ENCODE peak calls at places on chromosomes 4 and X, in five cellular contexts. One of them, this sample, is unnamed.
A peak's percentile ranks its signal among the peaks of the same experiment; 100 is the strongest.

GRCh38 chr4:98446499-98447375 is 185.6 kb downstream of the RAP1GDS1 start:
- DNase-seq in K562: no peak
- DNase-seq in H1: no peak
- DNase-seq in HepG2: no peak
- DNase-seq in SK-N-SH: no peak
- DNase-seq in this sample: peak; percentile 61

GRCh38 chr4:1043658-1044468 is 32.4 kb downstream of the FGFRL1 start:
- DNase-seq in HepG2: peak; percentile 84
- DNase-seq in SK-N-SH: no peak
- DNase-seq in K562: peak; percentile 95
- DNase-seq in H1: peak; percentile 73
- DNase-seq in this sample: no peak

GRCh38 chr4:2060578-2061207 is 1.6 kb downstream of the NAT8L start:
- DNase-seq in HepG2: no peak
- DNase-seq in H1: no peak
- DNase-seq in SK-N-SH: peak; percentile 56
- DNase-seq in K562: no peak
- DNase-seq in this sample: no peak

GRCh38 chr4:68373513-68373912 is 23.6 kb upstream of the YTHDC1 start:
- DNase-seq in HepG2: no peak
- DNase-seq in K562: no peak
- DNase-seq in SK-N-SH: peak; percentile 54
- DNase-seq in H1: peak; percentile 73
- DNase-seq in this sample: no peak

GRCh38 chr4:85147481-85148076 is 181.1 kb upstream of the WDFY3 start:
- DNase-seq in K562: peak; percentile 29
- DNase-seq in H1: no peak
- DNase-seq in HepG2: peak; percentile 50
- DNase-seq in SK-N-SH: peak; percentile 52
- DNase-seq in this sample: peak; percentile 11

GRCh38 chrX:39830414-39830813 is 267.3 kb downstream of the BCOR start:
- DNase-seq in K562: no peak
- DNase-seq in HepG2: no peak
- DNase-seq in SK-N-SH: no peak
- DNase-seq in H1: no peak
- DNase-seq in this sample: no peak

GRCh38 chr4:112119358-112119783 is 25.9 kb upstream of the FAM241A start:
- DNase-seq in HepG2: no peak
- DNase-seq in H1: no peak
- DNase-seq in K562: no peak
- DNase-seq in SK-N-SH: no peak
- DNase-seq in this sample: peak; percentile 24

GRCh38 chr4:79160962-79161361 is 164.9 kb downstream of the NAA11 start:
- DNase-seq in HepG2: no peak
- DNase-seq in SK-N-SH: no peak
- DNase-seq in H1: no peak
- DNase-seq in K562: no peak
- DNase-seq in this sample: no peak

GRCh38 chr4:183621875-183622274 is 37.1 kb downstream of the RWDD4 start:
- DNase-seq in HepG2: no peak
- DNase-seq in K562: no peak
- DNase-seq in H1: no peak
- DNase-seq in SK-N-SH: no peak
- DNase-seq in this sample: no peak

GRCh38 chr4:142406051-142406549 is 440.0 kb downstream of the INPP4B start:
- DNase-seq in H1: no peak
- DNase-seq in SK-N-SH: no peak
- DNase-seq in K562: no peak
- DNase-seq in HepG2: no peak
- DNase-seq in this sample: peak; percentile 7

GRCh38 chrX:105553118-105553517 is 269.2 kb upstream of the NRK start:
- DNase-seq in HepG2: no peak
- DNase-seq in K562: no peak
- DNase-seq in SK-N-SH: no peak
- DNase-seq in H1: no peak
- DNase-seq in this sample: no peak

GRCh38 chr4:55609393-55609821 is 17.4 kb upstream of the PDCL2 start:
- DNase-seq in H1: no peak
- DNase-seq in K562: no peak
- DNase-seq in SK-N-SH: no peak
- DNase-seq in HepG2: no peak
- DNase-seq in this sample: no peak

GRCh38 chrX:10579753-10580060 is 40.7 kb downstream of the MID1 start:
- DNase-seq in SK-N-SH: no peak
- DNase-seq in HepG2: no peak
- DNase-seq in K562: no peak
- DNase-seq in H1: no peak
- DNase-seq in this sample: no peak

GRCh38 chr4:47641755-47642154 is 156.7 kb downstream of the ATP10D start:
- DNase-seq in SK-N-SH: no peak
- DNase-seq in HepG2: no peak
- DNase-seq in K562: no peak
- DNase-seq in H1: no peak
- DNase-seq in this sample: no peak

GRCh38 chr4:71680706-71681105 is 103.2 kb downstream of the GC start:
- DNase-seq in H1: no peak
- DNase-seq in HepG2: no peak
- DNase-seq in K562: no peak
- DNase-seq in SK-N-SH: no peak
- DNase-seq in this sample: no peak

GRCh38 chr4:972651-973424 is 531 bp downstream of the DGKQ start:
- DNase-seq in HepG2: no peak
- DNase-seq in H1: peak; percentile 78
- DNase-seq in SK-N-SH: peak; percentile 72
- DNase-seq in K562: peak; percentile 43
- DNase-seq in this sample: no peak

GRCh38 chr4:910366-911091 is 21.6 kb downstream of the GAK start:
- DNase-seq in K562: no peak
- DNase-seq in HepG2: no peak
- DNase-seq in SK-N-SH: no peak
- DNase-seq in H1: no peak
- DNase-seq in this sample: no peak

GRCh38 chr4:39348371-39349265 is 17.5 kb downstream of the RFC1 start:
- DNase-seq in K562: peak; percentile 16
- DNase-seq in H1: no peak
- DNase-seq in HepG2: peak; percentile 41
- DNase-seq in SK-N-SH: no peak
- DNase-seq in this sample: no peak

GRCh38 chr4:111031180-111031579 is 408.3 kb upstream of the PITX2 start:
- DNase-seq in SK-N-SH: no peak
- DNase-seq in HepG2: no peak
- DNase-seq in H1: no peak
- DNase-seq in K562: no peak
- DNase-seq in this sample: no peak

GRCh38 chr4:40502936-40503335 is 126.7 kb downstream of the RBM47 start:
- DNase-seq in HepG2: no peak
- DNase-seq in SK-N-SH: no peak
- DNase-seq in K562: no peak
- DNase-seq in H1: no peak
- DNase-seq in this sample: no peak

GRCh38 chrX:44675364-44676024 is 132.8 kb upstream of the FUNDC1 start:
- DNase-seq in K562: peak; percentile 30
- DNase-seq in HepG2: no peak
- DNase-seq in SK-N-SH: peak; percentile 76
- DNase-seq in H1: no peak
- DNase-seq in this sample: no peak

GRCh38 chrX:19852014-19853005 is 35.1 kb downstream of the SH3KBP1 start:
- DNase-seq in K562: no peak
- DNase-seq in HepG2: peak; percentile 72
- DNase-seq in H1: no peak
- DNase-seq in SK-N-SH: no peak
- DNase-seq in this sample: no peak

GRCh38 chr4:78533854-78534253 is 17.7 kb upstream of the ANXA3 start:
- DNase-seq in H1: no peak
- DNase-seq in SK-N-SH: no peak
- DNase-seq in K562: no peak
- DNase-seq in HepG2: no peak
- DNase-seq in this sample: no peak

GRCh38 chr4:182206266-182206665 is 36.9 kb upstream of the TENM3 start:
- DNase-seq in SK-N-SH: no peak
- DNase-seq in HepG2: no peak
- DNase-seq in K562: no peak
- DNase-seq in H1: no peak
- DNase-seq in this sample: no peak

GRCh38 chr4:126564283-126564854 is 1068.4 kb upstream of the INTU start:
- DNase-seq in HepG2: no peak
- DNase-seq in K562: no peak
- DNase-seq in H1: no peak
- DNase-seq in SK-N-SH: no peak
- DNase-seq in this sample: no peak

GRCh38 chrX:72545990-72546389 is 26.7 kb downstream of the HDAC8 start:
- DNase-seq in HepG2: peak; percentile 2
- DNase-seq in H1: no peak
- DNase-seq in K562: no peak
- DNase-seq in SK-N-SH: no peak
- DNase-seq in this sample: no peak

GRCh38 chr4:9891740-9892139 is 110.3 kb downstream of the DRD5 start:
- DNase-seq in HepG2: no peak
- DNase-seq in K562: no peak
- DNase-seq in H1: no peak
- DNase-seq in SK-N-SH: no peak
- DNase-seq in this sample: no peak

GRCh38 chr4:11138964-11139363 is 289.7 kb downstream of the HS3ST1 start:
- DNase-seq in H1: no peak
- DNase-seq in K562: no peak
- DNase-seq in HepG2: no peak
- DNase-seq in SK-N-SH: no peak
- DNase-seq in this sample: peak; percentile 5

GRCh38 chr4:92299152-92299551 is 4.6 kb upstream of the GRID2 start:
- DNase-seq in HepG2: no peak
- DNase-seq in SK-N-SH: peak; percentile 14
- DNase-seq in K562: no peak
- DNase-seq in H1: no peak
- DNase-seq in this sample: no peak

GRCh38 chrX:103783971-103784370 is 7.3 kb downstream of the PLP1 start:
- DNase-seq in SK-N-SH: no peak
- DNase-seq in HepG2: no peak
- DNase-seq in K562: no peak
- DNase-seq in H1: no peak
- DNase-seq in this sample: no peak

GRCh38 chrX:794311-794710 is 163.7 kb downstream of the SHOX start:
- DNase-seq in HepG2: no peak
- DNase-seq in K562: no peak
- DNase-seq in H1: peak; percentile 37
- DNase-seq in SK-N-SH: no peak
- DNase-seq in this sample: no peak

DNA sequence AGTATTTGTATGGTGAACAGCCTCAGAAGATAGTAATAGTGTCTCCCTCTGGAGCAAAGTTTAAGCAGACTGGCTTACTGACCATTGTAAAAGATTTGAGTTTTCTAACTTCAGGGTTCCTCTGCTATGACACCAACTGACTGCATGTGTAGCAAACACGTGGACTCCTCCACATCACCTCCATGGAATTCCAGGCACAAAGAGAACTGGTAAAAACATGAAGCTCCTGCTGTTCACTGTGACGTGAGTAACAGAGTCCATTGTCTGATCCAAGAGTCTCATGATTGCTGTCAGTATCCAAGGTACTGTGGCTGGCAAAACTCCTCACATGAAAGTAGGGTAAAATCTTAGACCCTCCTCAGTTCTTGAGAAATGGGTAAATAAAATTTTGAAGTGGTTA is 107.6 kb upstream of the FAM9B start:
- DNase-seq in SK-N-SH: no peak
- DNase-seq in H1: no peak
- DNase-seq in HepG2: no peak
- DNase-seq in K562: no peak
- DNase-seq in this sample: no peak
- TF ChIP-seq TAF1 in SK-N-SH: no peak
- TF ChIP-seq TAF1 in H1: no peak
- TF ChIP-seq TAF1 in HepG2: no peak
- TF ChIP-seq TAF1 in K562: no peak
- TF ChIP-seq TAF1 in this sample: no peak

GRCh38 chr4:7411491-7411890 is 23.2 kb downstream of the PSAPL1 start:
- DNase-seq in K562: no peak
- DNase-seq in H1: peak; percentile 16
- DNase-seq in HepG2: no peak
- DNase-seq in SK-N-SH: peak; percentile 1
- DNase-seq in this sample: no peak
- H3K9ac ChIP-seq in K562: no peak overlapping the region
- H3K9ac ChIP-seq in H1: no peak overlapping the region
- H3K9ac ChIP-seq in HepG2: no peak overlapping the region
- H3K9ac ChIP-seq in SK-N-SH: no peak overlapping the region
- H3K9ac ChIP-seq in this sample: no peak overlapping the region

GRCh38 chr4:179307297-179308136 is 1865.3 kb upstream of the AGA start:
- DNase-seq in K562: peak; percentile 10
- DNase-seq in SK-N-SH: peak; percentile 34
- DNase-seq in HepG2: peak; percentile 24
- DNase-seq in H1: peak; percentile 85
- DNase-seq in this sample: peak; percentile 1
- TF ChIP-seq TAF1 in K562: no peak
- TF ChIP-seq TAF1 in SK-N-SH: no peak
- TF ChIP-seq TAF1 in HepG2: no peak
- TF ChIP-seq TAF1 in H1: no peak
- TF ChIP-seq TAF1 in this sample: no peak

GRCh38 chrX:153968754-153969124 is 2.9 kb downstream of the HCFC1 start:
- DNase-seq in H1: no peak
- DNase-seq in K562: peak; percentile 38
- DNase-seq in SK-N-SH: no peak
- DNase-seq in HepG2: no peak
- DNase-seq in this sample: no peak

GRCh38 chrX:153970398-153971123 is 1.1 kb downstream of the HCFC1 start:
- DNase-seq in SK-N-SH: peak; percentile 77
- DNase-seq in K562: peak; percentile 69
- DNase-seq in HepG2: peak; percentile 29
- DNase-seq in H1: peak; percentile 63
- DNase-seq in this sample: no peak

GRCh38 chrX:153971124-153971631 is 440 bp downstream of the HCFC1 start:
- DNase-seq in HepG2: peak; percentile 65
- DNase-seq in K562: peak; percentile 82
- DNase-seq in SK-N-SH: peak; percentile 93
- DNase-seq in H1: peak; percentile 76
- DNase-seq in this sample: peak; percentile 65

GRCh38 chrX:153969125-153969903 is 2.3 kb downstream of the HCFC1 start:
- DNase-seq in H1: no peak
- DNase-seq in SK-N-SH: no peak
- DNase-seq in K562: no peak
- DNase-seq in HepG2: no peak
- DNase-seq in this sample: no peak

GRCh38 chrX:153969904-153970397 is 1.7 kb downstream of the HCFC1 start:
- DNase-seq in H1: no peak
- DNase-seq in K562: peak; percentile 30
- DNase-seq in HepG2: no peak
- DNase-seq in SK-N-SH: peak; percentile 59
- DNase-seq in this sample: no peak
- H3K9ac ChIP-seq in H1: no peak overlapping the region
- H3K9ac ChIP-seq in K562: peak overlapping the region; percentile 96
- H3K9ac ChIP-seq in HepG2: peak overlapping the region; percentile 67
- H3K9ac ChIP-seq in SK-N-SH: peak overlapping the region; percentile 98
- H3K9ac ChIP-seq in this sample: peak overlapping the region; percentile 74

GRCh38 chrX:9071031-9071650 is 37.2 kb upstream of the FAM9B start:
- DNase-seq in SK-N-SH: no peak
- DNase-seq in K562: no peak
- DNase-seq in HepG2: no peak
- DNase-seq in H1: no peak
- DNase-seq in this sample: no peak

GRCh38 chrX:9072281-9072680 is 38.4 kb upstream of the FAM9B start:
- DNase-seq in K562: no peak
- DNase-seq in H1: no peak
- DNase-seq in SK-N-SH: no peak
- DNase-seq in HepG2: no peak
- DNase-seq in this sample: no peak
- TF ChIP-seq TAF1 in K562: no peak
- TF ChIP-seq TAF1 in H1: no peak
- TF ChIP-seq TAF1 in SK-N-SH: no peak
- TF ChIP-seq TAF1 in HepG2: no peak
- TF ChIP-seq TAF1 in this sample: no peak

This sample was measured in GM12878.